ENCODE peak calls at places on chromosomes 3 and 15, in six cellular contexts. Y, M, B, K, E and W are unnamed samples.

GRCh38 chr15:74750759-74751158 is 2.1 kb downstream of the CYP1A2 start:
- DNase-seq in Y (no peak), M (no peak), B (no peak), K (no peak), E (no peak), W (no peak)

GRCh38 chr3:134092231-134092701 is 62.5 kb upstream of the SLCO2A1 start:
- DNase-seq in Y (no peak), M (no peak), B (no peak), K (no peak), E (no peak), W (no peak)

GRCh38 chr15:49435201-49435600 is 12.2 kb downstream of the FGF7 start:
- DNase-seq in Y (no peak), M (no peak), B (no peak), K (no peak), E (no peak), W (peak)

GRCh38 chr3:111534701-111535100 is 7.3 kb upstream of the CD96 start:
- DNase-seq in Y (peak), M (no peak), B (no peak), K (no peak), E (no peak), W (no peak)

GRCh38 chr15:78225783-78226541 is 8.4 kb downstream of the ACSBG1 start:
- DNase-seq in Y (no peak), M (no peak), B (no peak), K (no peak), E (no peak), W (no peak)

GRCh38 chr3:126490619-126491018 is 14.9 kb upstream of the ZXDC start:
- DNase-seq in Y (no peak), M (no peak), B (no peak), K (no peak), E (no peak), W (no peak)

GRCh38 chr3:141059816-141060215 is 8.7 kb downstream of the SPSB4 start:
- DNase-seq in Y (no peak), M (no peak), B (no peak), K (no peak), E (no peak), W (no peak)

GRCh38 chr15:101600024-101600423 is 52.2 kb downstream of the TM2D3 start:
- DNase-seq in Y (no peak), M (no peak), B (no peak), K (no peak), E (no peak), W (no peak)

GRCh38 chr3:184716652-184717607 is 5.1 kb upstream of the MAGEF1 start:
- DNase-seq in Y (no peak), M (no peak), B (no peak), K (no peak), E (no peak), W (peak)

GRCh38 chr15:59124261-59124660 is 19.3 kb downstream of the CCNB2 start:
- DNase-seq in Y (no peak), M (no peak), B (no peak), K (no peak), E (no peak), W (no peak)

GRCh38 chr3:120475722-120476385 is 25.1 kb upstream of the FSTL1 start:
- DNase-seq in Y (no peak), M (no peak), B (no peak), K (no peak), E (no peak), W (no peak)

GRCh38 chr15:88652456-88653199 is 13.8 kb downstream of the ISG20 start:
- DNase-seq in Y (no peak), M (no peak), B (no peak), K (no peak), E (no peak), W (no peak)

GRCh38 chr3:155153242-155154186 is 73.4 kb downstream of the MME start:
- DNase-seq in Y (no peak), M (no peak), B (no peak), K (no peak), E (no peak), W (no peak)

GRCh38 chr3:187465503-187465902 is 97.3 kb downstream of the RTP4 start:
- DNase-seq in Y (no peak), M (no peak), B (no peak), K (no peak), E (no peak), W (no peak)

GRCh38 chr3:16509721-16510619 is 3.5 kb downstream of the RFTN1 start:
- DNase-seq in Y (no peak), M (no peak), B (no peak), K (no peak), E (no peak), W (no peak)

GRCh38 chr3:127473244-127474024 is 117.1 kb downstream of the TPRA1 start:
- DNase-seq in Y (no peak), M (no peak), B (peak), K (no peak), E (no peak), W (no peak)

GRCh38 chr3:110026421-110026820 is 689.1 kb upstream of the DPPA4 start:
- DNase-seq in Y (no peak), M (no peak), B (no peak), K (no peak), E (no peak), W (no peak)

GRCh38 chr3:13078158-13078905 is 5.1 kb upstream of the IQSEC1 start:
- DNase-seq in Y (no peak), M (no peak), B (no peak), K (no peak), E (no peak), W (no peak)

GRCh38 chr3:187767266-187768032 is 22.2 kb upstream of the BCL6 start:
- DNase-seq in Y (peak), M (no peak), B (no peak), K (no peak), E (peak), W (no peak)

GRCh38 chr3:11803977-11804903 is 42.4 kb downstream of the TAMM41 start:
- DNase-seq in Y (peak), M (no peak), B (peak), K (peak), E (no peak), W (peak)

GRCh38 chr15:32683906-32684584 is 33.8 kb upstream of the GREM1 start:
- DNase-seq in Y (peak), M (no peak), B (no peak), K (no peak), E (peak), W (no peak)

GRCh38 chr3:171258316-171258715 is 201.9 kb downstream of the TNIK start:
- DNase-seq in Y (no peak), M (no peak), B (no peak), K (no peak), E (no peak), W (no peak)

GRCh38 chr15:77507151-77507847 is 86.6 kb downstream of the HMG20A start:
- DNase-seq in Y (no peak), M (peak), B (no peak), K (no peak), E (no peak), W (no peak)

GRCh38 chr3:21331321-21331720 is 419.7 kb downstream of the ZNF385D start:
- DNase-seq in Y (no peak), M (no peak), B (no peak), K (no peak), E (no peak), W (no peak)

GRCh38 chr3:172913911-172914730 is 163.6 kb downstream of the ECT2 start:
- DNase-seq in Y (no peak), M (no peak), B (no peak), K (no peak), E (no peak), W (no peak)

GRCh38 chr3:59978979-59979378 is 929.2 kb upstream of the CFAP20DC start:
- DNase-seq in Y (no peak), M (no peak), B (no peak), K (no peak), E (no peak), W (no peak)

GRCh38 chr3:102078864-102079808 is 229.8 kb downstream of the NFKBIZ start:
- DNase-seq in Y (no peak), M (no peak), B (no peak), K (peak), E (no peak), W (no peak)

GRCh38 chr3:197482001-197482400 is 73.8 kb downstream of the BDH1 start:
- DNase-seq in Y (no peak), M (no peak), B (no peak), K (no peak), E (no peak), W (no peak)

GRCh38 chr3:115986555-115987207 is 363.4 kb downstream of the GAP43 start:
- DNase-seq in Y (no peak), M (no peak), B (no peak), K (no peak), E (no peak), W (peak)

GRCh38 chr3:153232737-153233330 is 70.8 kb downstream of the RAP2B start:
- DNase-seq in Y (no peak), M (no peak), B (no peak), K (no peak), E (peak), W (no peak)

GRCh38 chr15:68700395-68701123 is 120.1 kb downstream of the ANP32A start:
- DNase-seq in Y (no peak), M (no peak), B (no peak), K (no peak), E (peak), W (peak)

GRCh38 chr3:197476126-197476525 is 79.6 kb downstream of the BDH1 start:
- DNase-seq in Y (no peak), M (no peak), B (no peak), K (no peak), E (no peak), W (no peak)

GRCh38 chr3:61875073-61875472 is 313.7 kb downstream of the PTPRG start:
- DNase-seq in Y (no peak), M (no peak), B (no peak), K (no peak), E (no peak), W (no peak)

GRCh38 chr3:10416730-10417300 is 88.6 kb downstream of the ATP2B2 start:
- DNase-seq in Y (no peak), M (no peak), B (no peak), K (no peak), E (no peak), W (no peak)

GRCh38 chr3:197103766-197104165 is 74.1 kb upstream of the MELTF start:
- DNase-seq in Y (no peak), M (no peak), B (no peak), K (no peak), E (peak), W (no peak)

GRCh38 chr15:41851755-41852370 is 13.2 kb downstream of the PLA2G4B start:
- DNase-seq in Y (no peak), M (no peak), B (no peak), K (no peak), E (no peak), W (no peak)

GRCh38 chr3:182500294-182500693 is 293.0 kb upstream of the ATP11B start:
- DNase-seq in Y (no peak), M (no peak), B (no peak), K (no peak), E (no peak), W (no peak)